ENCODE peak calls at places on chromosomes 4 and X, in six cellular contexts. G, Y, O, P, C and E are unnamed samples.

GRCh38 chr4:183987987-183988392 is 82.9 kb downstream of the STOX2 start:
- DNase-seq in Y (peak; percentile 28), G (peak; percentile 92), P (peak; percentile 95), C (peak; percentile 73), O (peak; percentile 92), E (peak; percentile 86)

GRCh38 chr4:773214-773613 is 52.7 kb downstream of the CPLX1 start:
- DNase-seq in G (no peak), O (no peak), C (no peak), P (no peak), Y (no peak), E (no peak)

GRCh38 chr4:112515278-112516075 is 503 bp downstream of the NEUROG2 start:
- DNase-seq in O (no peak), Y (no peak), C (peak; percentile 65), G (no peak), P (no peak), E (peak; percentile 33)

GRCh38 chr4:111792592-111792991 is 352.7 kb upstream of the FAM241A start:
- DNase-seq in C (peak; percentile 89), G (no peak), O (no peak), P (no peak), Y (no peak), E (no peak)

GRCh38 chr4:122759639-122760310 is 27.3 kb downstream of the BBS12 start:
- DNase-seq in Y (no peak), O (no peak), C (no peak), G (peak; percentile 58), P (peak; percentile 46), E (no peak)

GRCh38 chr4:177033130-177033529 is 240.4 kb upstream of the VEGFC start:
- DNase-seq in O (no peak), Y (no peak), C (no peak), G (no peak), P (no peak), E (no peak)

GRCh38 chr4:22514001-22514400 is 1.9 kb downstream of the ADGRA3 start:
- DNase-seq in Y (no peak), O (peak; percentile 64), G (peak; percentile 92), C (no peak), P (peak; percentile 91), E (peak; percentile 26)

GRCh38 chr4:25098964-25099843 is 61.0 kb downstream of the SEPSECS start:
- DNase-seq in P (peak; percentile 63), G (peak; percentile 66), C (no peak), Y (no peak), O (peak; percentile 41), E (peak; percentile 71)

GRCh38 chr4:25190407-25190806 is 30.2 kb upstream of the SEPSECS start:
- DNase-seq in Y (no peak), G (no peak), C (no peak), P (no peak), O (no peak), E (no peak)

GRCh38 chr4:123343400-123344060 is 53.1 kb upstream of the SPRY1 start:
- DNase-seq in C (no peak), Y (no peak), G (no peak), P (no peak), O (no peak), E (no peak)

GRCh38 chr4:16196482-16197393 is 29.5 kb downstream of the TAPT1 start:
- DNase-seq in G (peak; percentile 74), C (peak; percentile 62), Y (no peak), P (peak; percentile 65), O (peak; percentile 78), E (peak; percentile 74)

GRCh38 chrX:46653482-46653881 is 79.9 kb downstream of the CHST7 start:
- DNase-seq in O (peak; percentile 5), P (peak; percentile 4), C (peak; percentile 23), G (peak; percentile 21), Y (no peak), E (peak; percentile 7)

GRCh38 chr4:106095408-106095807 is 200.1 kb downstream of the NPNT start:
- DNase-seq in O (no peak), Y (no peak), G (no peak), P (peak; percentile 2), C (no peak), E (no peak)

GRCh38 chr4:86432552-86433134 is 72.8 kb upstream of the MAPK10 start:
- DNase-seq in G (no peak), O (no peak), Y (no peak), C (no peak), P (no peak), E (peak; percentile 1)

GRCh38 chrX:10636337-10636736 is 16.0 kb upstream of the MID1 start:
- DNase-seq in O (peak; percentile 74), G (peak; percentile 78), P (peak; percentile 68), Y (no peak), C (peak; percentile 63), E (peak; percentile 62)

GRCh38 chrX:109936114-109936513 is 66.8 kb upstream of the TMEM164 start:
- DNase-seq in P (peak; percentile 27), G (peak; percentile 33), C (no peak), O (no peak), Y (no peak), E (no peak)

GRCh38 chr4:24742773-24743676 is 52.3 kb upstream of the SOD3 start:
- DNase-seq in O (no peak), P (no peak), G (no peak), C (no peak), Y (no peak), E (no peak)

GRCh38 chrX:131812847-131813825 is 210.0 kb upstream of the STK26 start:
- DNase-seq in O (no peak), C (no peak), Y (no peak), G (no peak), P (peak; percentile 79), E (peak; percentile 59)

GRCh38 chr4:67327245-67327860 is 217.9 kb downstream of the CENPC start:
- DNase-seq in O (peak; percentile 34), Y (peak; percentile 15), G (peak; percentile 47), C (peak; percentile 81), P (peak; percentile 42), E (peak; percentile 25)

GRCh38 chr4:155392486-155393184 is 15.9 kb upstream of the MAP9 start:
- DNase-seq in C (no peak), G (peak; percentile 78), Y (no peak), P (peak; percentile 84), O (peak; percentile 87), E (peak; percentile 54)

GRCh38 chr4:33722254-33722653 is 2522.1 kb downstream of the ARAP2 start:
- DNase-seq in O (no peak), Y (no peak), G (peak; percentile 18), P (no peak), C (no peak), E (no peak)

GRCh38 chr4:113169368-113169767 is 119.9 kb downstream of the ANK2 start:
- DNase-seq in Y (no peak), P (no peak), G (no peak), C (peak; percentile 26), O (peak; percentile 22), E (no peak)

GRCh38 chr4:8082517-8083055 is 76.0 kb downstream of the ABLIM2 start:
- DNase-seq in P (no peak), G (no peak), Y (no peak), C (no peak), O (peak; percentile 11), E (no peak)

GRCh38 chr4:182062936-182063335 is 180.3 kb upstream of the TENM3 start:
- DNase-seq in P (peak; percentile 91), Y (no peak), C (peak; percentile 14), G (peak; percentile 84), O (peak; percentile 76), E (peak; percentile 21)

GRCh38 chr4:185016946-185017797 is 1.1 kb upstream of the HELT start:
- DNase-seq in P (no peak), C (no peak), O (no peak), G (peak; percentile 40), Y (no peak), E (no peak)

GRCh38 chrX:143437439-143437838 is 79.8 kb downstream of the SPANXN3 start:
- DNase-seq in P (no peak), C (peak; percentile 46), O (no peak), G (no peak), Y (peak; percentile 46), E (no peak)

GRCh38 chrX:66015152-66015827 is 24.6 kb downstream of the VSIG4 start:
- DNase-seq in Y (no peak), P (no peak), C (no peak), G (no peak), O (no peak), E (no peak)

GRCh38 chr4:76543378-76543777 is 108.3 kb downstream of the SHROOM3 start:
- DNase-seq in Y (no peak), O (no peak), C (no peak), G (no peak), P (no peak), E (no peak)

GRCh38 chr4:8260656-8261111 is 8.9 kb upstream of the HTRA3 start:
- DNase-seq in P (peak; percentile 96), G (peak; percentile 89), C (peak; percentile 42), Y (no peak), O (peak; percentile 29), E (peak; percentile 68)

GRCh38 chr4:153137168-153137567 is 67.1 kb upstream of the TRIM2 start:
- DNase-seq in P (peak; percentile 83), Y (no peak), G (peak; percentile 70), O (peak; percentile 77), C (no peak), E (peak; percentile 59)

GRCh38 chr4:76634239-76634638 is 199.2 kb downstream of the SHROOM3 start:
- DNase-seq in G (peak; percentile 62), P (peak; percentile 65), C (no peak), Y (no peak), O (peak; percentile 52), E (peak; percentile 13)

GRCh38 chr4:120691106-120691505 is 231.4 kb downstream of the PRDM5 start:
- DNase-seq in G (no peak), Y (no peak), P (peak; percentile 30), O (no peak), C (no peak), E (no peak)